ENCODE peak calls at places on chromosomes 2 and 18, in ten cellular contexts. One of them, this sample, is unnamed.

GRCh38 chr2:85178980-85179411 is 45.8 kb downstream of the TCF7L1 start:
- DNase-seq in AG10803: no peak
- DNase-seq in fibroblast of lung: no peak
- DNase-seq in RWPE2: no peak
- DNase-seq in foreskin fibroblast: no peak
- DNase-seq in OCI-LY7: no peak
- DNase-seq in A549: no peak
- DNase-seq in SJSA1: no peak
- DNase-seq in hepatocyte: no peak
- DNase-seq in trophoblast cell: no peak
- DNase-seq in this sample: no peak

GRCh38 chr2:234495076-234495800 is 1.6 kb downstream of the ARL4C start:
- DNase-seq in RWPE2: no peak
- DNase-seq in hepatocyte: peak
- DNase-seq in SJSA1: no peak
- DNase-seq in fibroblast of lung: peak
- DNase-seq in A549: peak
- DNase-seq in foreskin fibroblast: no peak
- DNase-seq in AG10803: peak
- DNase-seq in OCI-LY7: no peak
- DNase-seq in trophoblast cell: no peak
- DNase-seq in this sample: no peak

GRCh38 chr2:235896061-235896460 is 272.1 kb downstream of the GBX2 start:
- DNase-seq in RWPE2: no peak
- DNase-seq in AG10803: no peak
- DNase-seq in hepatocyte: no peak
- DNase-seq in trophoblast cell: no peak
- DNase-seq in foreskin fibroblast: no peak
- DNase-seq in SJSA1: no peak
- DNase-seq in OCI-LY7: no peak
- DNase-seq in fibroblast of lung: no peak
- DNase-seq in A549: no peak
- DNase-seq in this sample: no peak

GRCh38 chr2:8525582-8526402 is 156.1 kb upstream of the ID2 start:
- DNase-seq in A549: peak
- DNase-seq in fibroblast of lung: peak
- DNase-seq in foreskin fibroblast: no peak
- DNase-seq in hepatocyte: peak
- DNase-seq in OCI-LY7: peak
- DNase-seq in RWPE2: no peak
- DNase-seq in trophoblast cell: peak
- DNase-seq in SJSA1: no peak
- DNase-seq in AG10803: no peak
- DNase-seq in this sample: peak

GRCh38 chr18:36309436-36310391 is 12.2 kb downstream of the FHOD3 start:
- DNase-seq in SJSA1: peak
- DNase-seq in A549: peak
- DNase-seq in fibroblast of lung: peak
- DNase-seq in RWPE2: peak
- DNase-seq in trophoblast cell: peak
- DNase-seq in OCI-LY7: no peak
- DNase-seq in foreskin fibroblast: peak
- DNase-seq in AG10803: peak
- DNase-seq in hepatocyte: peak
- DNase-seq in this sample: no peak

GRCh38 chr18:38256366-38256765 is 690.8 kb upstream of the CELF4 start:
- DNase-seq in SJSA1: no peak
- DNase-seq in AG10803: no peak
- DNase-seq in trophoblast cell: peak
- DNase-seq in hepatocyte: no peak
- DNase-seq in fibroblast of lung: no peak
- DNase-seq in OCI-LY7: no peak
- DNase-seq in RWPE2: no peak
- DNase-seq in A549: no peak
- DNase-seq in foreskin fibroblast: no peak
- DNase-seq in this sample: no peak

GRCh38 chr2:2523395-2524339 is 192.6 kb upstream of the MYT1L start:
- DNase-seq in trophoblast cell: no peak
- DNase-seq in fibroblast of lung: no peak
- DNase-seq in foreskin fibroblast: no peak
- DNase-seq in AG10803: no peak
- DNase-seq in hepatocyte: no peak
- DNase-seq in RWPE2: no peak
- DNase-seq in OCI-LY7: no peak
- DNase-seq in SJSA1: no peak
- DNase-seq in A549: no peak
- DNase-seq in this sample: no peak

GRCh38 chr2:74025971-74026612 is 41.4 kb downstream of the TET3 start:
- DNase-seq in trophoblast cell: no peak
- DNase-seq in foreskin fibroblast: no peak
- DNase-seq in hepatocyte: no peak
- DNase-seq in RWPE2: no peak
- DNase-seq in fibroblast of lung: peak
- DNase-seq in OCI-LY7: no peak
- DNase-seq in A549: no peak
- DNase-seq in SJSA1: peak
- DNase-seq in AG10803: no peak
- DNase-seq in this sample: no peak

GRCh38 chr2:231554748-231555545 is 24.7 kb upstream of the NMUR1 start:
- DNase-seq in hepatocyte: peak
- DNase-seq in OCI-LY7: no peak
- DNase-seq in fibroblast of lung: peak
- DNase-seq in trophoblast cell: no peak
- DNase-seq in SJSA1: peak
- DNase-seq in foreskin fibroblast: peak
- DNase-seq in A549: peak
- DNase-seq in RWPE2: no peak
- DNase-seq in AG10803: peak
- DNase-seq in this sample: no peak

GRCh38 chr2:64819774-64820688 is 166.3 kb upstream of the SERTAD2 start:
- DNase-seq in hepatocyte: no peak
- DNase-seq in foreskin fibroblast: no peak
- DNase-seq in OCI-LY7: peak
- DNase-seq in fibroblast of lung: no peak
- DNase-seq in trophoblast cell: no peak
- DNase-seq in SJSA1: no peak
- DNase-seq in RWPE2: no peak
- DNase-seq in A549: no peak
- DNase-seq in AG10803: no peak
- DNase-seq in this sample: peak

DNA sequence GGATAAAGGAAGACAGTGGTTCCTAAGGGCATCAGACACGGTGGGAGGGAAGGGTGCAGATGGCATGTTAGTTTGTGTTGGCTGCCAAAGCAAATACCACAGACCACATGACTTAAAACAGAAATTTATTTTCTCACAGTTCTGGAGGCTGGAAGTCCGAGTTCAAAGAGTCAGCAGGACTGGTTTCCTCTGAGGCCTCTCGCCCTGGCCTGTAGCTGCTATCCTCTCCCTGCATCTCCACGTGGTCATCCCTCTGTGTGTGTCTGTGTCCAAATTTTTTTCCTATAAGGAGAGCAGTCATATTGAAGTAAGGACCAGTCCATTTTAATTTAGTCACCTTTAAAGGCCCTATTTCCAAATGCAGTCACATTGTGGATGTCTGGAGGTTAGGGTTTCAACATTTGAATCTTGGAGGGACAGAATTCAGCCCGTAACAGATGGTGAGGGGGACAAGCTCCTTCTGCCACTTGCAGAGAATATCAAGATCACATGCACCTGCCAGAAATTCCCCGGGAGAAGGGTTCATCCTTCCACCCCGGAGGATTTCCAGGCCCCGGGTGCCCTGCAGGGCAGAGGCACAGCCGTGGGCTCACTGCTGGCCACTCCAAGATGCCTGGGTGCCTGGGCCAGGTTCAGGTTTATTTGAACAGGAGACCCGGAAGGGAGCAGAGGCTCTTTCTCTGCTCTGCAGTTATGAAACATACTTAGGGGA is 38.0 kb upstream of the MGAT4A start:
- DNase-seq in A549: peak
- DNase-seq in fibroblast of lung: no peak
- DNase-seq in AG10803: no peak
- DNase-seq in foreskin fibroblast: no peak
- DNase-seq in SJSA1: no peak
- DNase-seq in OCI-LY7: no peak
- DNase-seq in RWPE2: no peak
- DNase-seq in hepatocyte: no peak
- DNase-seq in trophoblast cell: no peak
- DNase-seq in this sample: no peak
- H3K4me3 ChIP-seq in A549: no peak
- H3K4me3 ChIP-seq in fibroblast of lung: no peak
- H3K4me3 ChIP-seq in AG10803: no peak
- H3K4me3 ChIP-seq in foreskin fibroblast: no peak
- H3K4me3 ChIP-seq in SJSA1: no peak
- H3K4me3 ChIP-seq in OCI-LY7: no peak
- H3K4me3 ChIP-seq in RWPE2: no peak
- H3K4me3 ChIP-seq in hepatocyte: no peak
- H3K4me3 ChIP-seq in trophoblast cell: no peak
- H3K4me3 ChIP-seq in this sample: no peak

DNA sequence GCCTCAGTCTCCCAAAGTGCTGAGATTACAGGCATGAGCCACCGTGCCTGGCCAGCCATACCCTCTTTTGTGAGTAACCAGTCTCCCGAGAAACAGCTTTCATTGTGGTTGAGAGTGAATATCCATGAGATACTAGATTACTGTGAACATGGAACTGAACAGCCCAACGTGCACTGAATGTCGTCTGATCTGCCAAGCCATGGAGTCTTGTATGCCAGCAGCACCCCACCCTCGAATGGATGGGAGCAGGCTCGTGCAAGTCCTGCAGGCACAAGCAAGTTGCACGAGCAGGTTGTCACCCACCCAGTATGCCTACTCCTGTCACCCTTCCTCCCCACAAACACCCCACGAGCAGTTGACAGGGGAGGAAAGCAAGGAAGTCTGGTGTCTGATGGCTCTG is 36.5 kb upstream of the TFCP2L1 start:
- DNase-seq in foreskin fibroblast: no peak
- DNase-seq in trophoblast cell: no peak
- DNase-seq in fibroblast of lung: no peak
- DNase-seq in hepatocyte: no peak
- DNase-seq in OCI-LY7: no peak
- DNase-seq in AG10803: no peak
- DNase-seq in SJSA1: no peak
- DNase-seq in RWPE2: no peak
- DNase-seq in A549: no peak
- DNase-seq in this sample: no peak
- H3K4me3 ChIP-seq in foreskin fibroblast: no peak
- H3K4me3 ChIP-seq in trophoblast cell: no peak
- H3K4me3 ChIP-seq in fibroblast of lung: no peak
- H3K4me3 ChIP-seq in hepatocyte: no peak
- H3K4me3 ChIP-seq in OCI-LY7: no peak
- H3K4me3 ChIP-seq in AG10803: no peak
- H3K4me3 ChIP-seq in SJSA1: no peak
- H3K4me3 ChIP-seq in RWPE2: no peak
- H3K4me3 ChIP-seq in A549: no peak
- H3K4me3 ChIP-seq in this sample: no peak

DNA sequence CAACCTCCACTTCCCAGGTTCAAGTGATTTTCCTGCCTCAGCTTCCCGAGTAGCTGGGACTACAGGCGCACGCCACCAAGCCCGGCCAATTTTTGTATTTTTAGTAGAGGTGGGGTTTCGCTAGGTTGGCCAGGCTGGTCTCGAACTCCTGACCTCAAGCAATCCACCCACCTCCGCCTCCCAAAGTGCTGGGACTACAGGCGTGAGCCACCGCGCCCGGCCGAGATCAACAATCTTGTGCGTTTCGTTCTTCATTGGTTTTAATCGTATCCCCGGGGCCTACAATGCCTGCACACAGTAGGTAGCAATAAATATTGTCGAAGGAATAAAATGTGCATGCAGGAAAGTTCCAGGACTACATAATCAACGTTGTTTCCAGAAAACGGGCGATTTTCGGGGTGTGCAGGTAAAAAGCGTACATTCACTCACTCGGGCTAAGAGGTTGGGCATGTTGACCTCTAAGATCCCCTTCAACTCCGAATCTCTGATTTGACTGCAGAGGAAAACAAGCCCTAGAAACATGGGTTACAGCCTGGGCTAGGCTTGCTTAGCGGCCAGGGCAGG is 2.7 kb upstream of the SOS1 start:
- DNase-seq in SJSA1: no peak
- DNase-seq in RWPE2: no peak
- DNase-seq in AG10803: no peak
- DNase-seq in A549: no peak
- DNase-seq in hepatocyte: no peak
- DNase-seq in foreskin fibroblast: no peak
- DNase-seq in fibroblast of lung: no peak
- DNase-seq in trophoblast cell: no peak
- DNase-seq in OCI-LY7: no peak
- DNase-seq in this sample: no peak
- H3K4me3 ChIP-seq in SJSA1: peak
- H3K4me3 ChIP-seq in RWPE2: peak
- H3K4me3 ChIP-seq in AG10803: peak
- H3K4me3 ChIP-seq in A549: peak
- H3K4me3 ChIP-seq in hepatocyte: peak
- H3K4me3 ChIP-seq in foreskin fibroblast: peak
- H3K4me3 ChIP-seq in fibroblast of lung: peak
- H3K4me3 ChIP-seq in trophoblast cell: peak
- H3K4me3 ChIP-seq in OCI-LY7: peak
- H3K4me3 ChIP-seq in this sample: peak

GRCh38 chr2:127454595-127455565 is 36.7 kb downstream of the PROC start:
- DNase-seq in SJSA1: no peak
- DNase-seq in OCI-LY7: no peak
- DNase-seq in AG10803: no peak
- DNase-seq in RWPE2: no peak
- DNase-seq in trophoblast cell: no peak
- DNase-seq in A549: peak
- DNase-seq in fibroblast of lung: peak
- DNase-seq in foreskin fibroblast: no peak
- DNase-seq in hepatocyte: peak
- DNase-seq in this sample: no peak
- H3K4me3 ChIP-seq in SJSA1: no peak
- H3K4me3 ChIP-seq in OCI-LY7: no peak
- H3K4me3 ChIP-seq in AG10803: no peak
- H3K4me3 ChIP-seq in RWPE2: no peak
- H3K4me3 ChIP-seq in trophoblast cell: no peak
- H3K4me3 ChIP-seq in A549: no peak
- H3K4me3 ChIP-seq in fibroblast of lung: no peak
- H3K4me3 ChIP-seq in foreskin fibroblast: no peak
- H3K4me3 ChIP-seq in hepatocyte: no peak
- H3K4me3 ChIP-seq in this sample: no peak

DNA sequence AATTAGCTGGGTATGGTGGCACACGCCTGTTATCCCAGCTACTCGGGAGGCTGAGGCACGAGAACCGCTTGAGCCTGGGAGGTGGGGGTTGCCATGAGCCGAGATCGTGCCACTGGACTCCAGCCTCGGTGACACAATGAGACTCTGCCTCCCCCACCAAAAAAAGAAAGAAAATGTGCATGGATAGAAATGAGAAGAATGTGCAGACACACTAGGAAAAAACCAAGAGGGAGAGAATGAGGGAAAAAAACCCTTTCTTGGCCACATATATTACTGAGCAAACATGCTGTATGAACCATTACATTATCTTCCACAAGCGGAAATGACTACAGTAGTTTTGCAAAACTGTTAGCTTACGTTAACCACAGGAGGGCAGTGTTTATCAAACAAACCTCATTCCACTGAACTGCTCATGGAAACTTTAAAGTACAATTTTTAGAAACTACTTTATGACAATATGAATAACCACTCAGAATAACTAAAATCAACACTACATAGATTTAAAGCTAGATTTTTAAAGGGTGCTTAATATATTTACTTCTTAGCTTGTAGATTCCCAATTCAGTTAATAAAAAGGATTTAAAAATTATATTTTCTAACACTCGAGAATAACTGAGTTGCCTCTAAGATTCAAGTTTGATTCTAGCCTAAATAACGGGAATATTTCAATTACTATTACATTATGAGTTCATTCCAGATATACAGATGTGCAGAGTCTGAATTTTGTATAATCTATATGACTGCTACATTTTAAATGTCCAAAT is 26.4 kb downstream of the ASXL2 start:
- DNase-seq in trophoblast cell: peak
- DNase-seq in SJSA1: peak
- DNase-seq in A549: peak
- DNase-seq in foreskin fibroblast: peak
- DNase-seq in OCI-LY7: peak
- DNase-seq in RWPE2: no peak
- DNase-seq in hepatocyte: peak
- DNase-seq in fibroblast of lung: peak
- DNase-seq in AG10803: peak
- DNase-seq in this sample: peak
- H3K4me3 ChIP-seq in trophoblast cell: no peak
- H3K4me3 ChIP-seq in SJSA1: no peak
- H3K4me3 ChIP-seq in A549: peak
- H3K4me3 ChIP-seq in foreskin fibroblast: no peak
- H3K4me3 ChIP-seq in OCI-LY7: no peak
- H3K4me3 ChIP-seq in RWPE2: no peak
- H3K4me3 ChIP-seq in hepatocyte: no peak
- H3K4me3 ChIP-seq in fibroblast of lung: no peak
- H3K4me3 ChIP-seq in AG10803: peak
- H3K4me3 ChIP-seq in this sample: peak

This sample was measured in MM.1S.